ENCODE peak calls at places on chromosomes 11 and 22, in four cellular contexts. P is thoracic aorta; E is naive thymus-derived CD4-positive, alpha-beta T cell; C is sigmoid colon. K is an unnamed sample. For H3K36me3, the result is how much of the 10 kb centered on the place peaks cover.

GRCh38 chr11:76523786-76524436 is 79.1 kb downstream of the EMSY start:
- DNase-seq in P (no peak), E (no peak), C (no peak), K (no peak)

GRCh38 chr11:16924826-16925494 is 89.3 kb downstream of the PLEKHA7 start:
- DNase-seq in P (no peak), E (no peak), C (peak), K (no peak)

GRCh38 chr11:43789700-43790443 is 90.8 kb upstream of the ALKBH3 start:
- DNase-seq in P (no peak), E (no peak), C (no peak), K (no peak)

GRCh38 chr11:32005786-32006406 is 85.0 kb upstream of the RCN1 start:
- DNase-seq in P (no peak), E (no peak), C (no peak), K (no peak)

GRCh38 chr11:1297576-1298473 is 11.6 kb downstream of the TOLLIP start:
- DNase-seq in P (no peak), E (no peak), C (no peak), K (no peak)

GRCh38 chr11:57321996-57322880 is 2.5 kb downstream of the TNKS1BP1 start:
- DNase-seq in P (peak), E (no peak), C (peak), K (no peak)

GRCh38 chr11:11378184-11378940 is 25.3 kb upstream of the CSNK2A3 start:
- DNase-seq in P (no peak), E (no peak), C (no peak), K (no peak)

GRCh38 chr11:34915136-34916013 is 804 bp downstream of the APIP start:
- DNase-seq in P (no peak), E (no peak), C (no peak), K (no peak)

GRCh38 chr11:12724301-12725046 is 50.3 kb downstream of the TEAD1 start:
- DNase-seq in P (peak), E (no peak), C (peak), K (peak)

GRCh38 chr11:19437760-19438159 is 197.0 kb upstream of the E2F8 start:
- DNase-seq in P (no peak), E (no peak), C (no peak), K (no peak)

GRCh38 chr11:96137357-96137756 is 205.6 kb downstream of the MAML2 start:
- DNase-seq in P (no peak), E (no peak), C (no peak), K (no peak)

GRCh38 chr11:64437426-64437825 is 78.5 kb downstream of the RPS6KA4 start:
- DNase-seq in P (no peak), E (no peak), C (peak), K (no peak)

GRCh38 chr22:38071421-38072321 is 12.3 kb downstream of the SLC16A8 start:
- DNase-seq in P (no peak), E (no peak), C (no peak), K (no peak)

GRCh38 chr11:75333022-75333806 is 18.2 kb downstream of the ARRB1 start:
- DNase-seq in P (no peak), E (no peak), C (no peak), K (no peak)

GRCh38 chr11:67464411-67465189 is 4.5 kb downstream of the TMEM134 start:
- DNase-seq in P (peak), E (peak), C (peak), K (peak)

DNA sequence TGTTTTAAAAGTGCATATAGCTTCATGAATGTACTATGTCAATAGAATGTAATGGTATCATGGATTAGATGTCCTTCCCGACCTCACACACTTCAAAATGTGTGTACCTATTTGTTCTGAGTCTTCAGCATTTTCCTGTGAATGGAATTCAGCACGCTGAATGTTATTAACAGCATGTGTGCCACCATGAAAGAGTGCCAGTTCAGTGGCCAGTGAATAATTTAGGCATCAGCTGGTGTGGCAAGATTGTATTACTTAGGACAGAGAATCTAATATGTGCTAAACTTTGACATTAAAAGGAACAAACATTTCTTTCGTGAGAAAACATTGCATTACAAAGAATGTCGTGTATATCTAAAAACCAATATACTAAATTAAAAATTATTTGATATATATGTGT is 46.4 kb downstream of the HIPK3 start:
- DNase-seq in P (no peak), E (no peak), C (no peak), K (no peak)
- H3K36me3 ChIP-seq in P (under half), E (under half), C (under half), K (under half)

GRCh38 chr22:17912942-17913704 is 111.2 kb downstream of the MICAL3 start:
- DNase-seq in P (no peak), E (no peak), C (peak), K (no peak)

GRCh38 chr22:17914474-17914873 is 109.9 kb downstream of the MICAL3 start:
- DNase-seq in P (no peak), E (no peak), C (peak), K (no peak)

GRCh38 chr22:17915188-17915587 is 109.2 kb downstream of the MICAL3 start:
- DNase-seq in P (no peak), E (no peak), C (peak), K (no peak)

GRCh38 chr22:17915676-17916075 is 108.7 kb downstream of the MICAL3 start:
- DNase-seq in P (no peak), E (no peak), C (peak), K (no peak)

GRCh38 chr22:17913705-17914282 is 110.6 kb downstream of the MICAL3 start:
- DNase-seq in P (no peak), E (no peak), C (no peak), K (no peak)
- H3K27ac ChIP-seq in P (no peak), E (no peak), C (peak), K (no peak)

GRCh38 chr11:125192717-125193116 is 28.2 kb downstream of the PKNOX2 start:
- DNase-seq in P (no peak), E (no peak), C (no peak), K (no peak)
- H3K4me3 ChIP-seq in P (no peak), E (no peak), C (no peak), K (no peak)

GRCh38 chr11:70116386-70117077 is 38.4 kb downstream of the ANO1 start:
- DNase-seq in P (no peak), E (no peak), C (no peak), K (no peak)
- H3K36me3 ChIP-seq in P (half or more), E (under half), C (under half), K (under half)

GRCh38 chr22:50201191-50202129 is 649 bp downstream of the SELENOO start:
- DNase-seq in P (no peak), E (no peak), C (no peak), K (no peak)

GRCh38 chr22:50198624-50199017 is 2.2 kb upstream of the SELENOO start:
- DNase-seq in P (no peak), E (no peak), C (no peak), K (no peak)

GRCh38 chr22:50202130-50202671 is 1.4 kb downstream of the SELENOO start:
- DNase-seq in P (no peak), E (no peak), C (no peak), K (no peak)

GRCh38 chr22:50199836-50200332 is 927 bp upstream of the SELENOO start:
- DNase-seq in P (no peak), E (no peak), C (no peak), K (no peak)

GRCh38 chr22:50200333-50201190 is at the start of gene SELENOO:
- DNase-seq in P (peak), E (peak), C (peak), K (no peak)
- H3K27ac ChIP-seq in P (peak), E (peak), C (peak), K (no peak)

GRCh38 chr22:50197856-50198623 is 2.8 kb upstream of the SELENOO start:
- DNase-seq in P (no peak), E (no peak), C (no peak), K (no peak)

GRCh38 chr22:50197000-50197800 is 3.6 kb upstream of the SELENOO start:
- DNase-seq in P (no peak), E (no peak), C (no peak), K (no peak)

GRCh38 chr22:50203288-50203687 is 2.5 kb downstream of the SELENOO start:
- DNase-seq in P (no peak), E (no peak), C (no peak), K (no peak)

GRCh38 chr22:50196256-50196655 is 4.6 kb upstream of the SELENOO start:
- DNase-seq in P (no peak), E (no peak), C (no peak), K (no peak)

GRCh38 chr22:50199251-50199721 is 1.5 kb upstream of the SELENOO start:
- DNase-seq in P (no peak), E (no peak), C (no peak), K (no peak)
- H3K4me3 ChIP-seq in P (peak), E (no peak), C (no peak), K (no peak)

GRCh38 chr22:45603631-45604030 is 68.0 kb upstream of the ATXN10 start:
- DNase-seq in P (no peak), E (no peak), C (peak), K (no peak)
- H3K36me3 ChIP-seq in P (under half), E (under half), C (under half), K (under half)

DNA sequence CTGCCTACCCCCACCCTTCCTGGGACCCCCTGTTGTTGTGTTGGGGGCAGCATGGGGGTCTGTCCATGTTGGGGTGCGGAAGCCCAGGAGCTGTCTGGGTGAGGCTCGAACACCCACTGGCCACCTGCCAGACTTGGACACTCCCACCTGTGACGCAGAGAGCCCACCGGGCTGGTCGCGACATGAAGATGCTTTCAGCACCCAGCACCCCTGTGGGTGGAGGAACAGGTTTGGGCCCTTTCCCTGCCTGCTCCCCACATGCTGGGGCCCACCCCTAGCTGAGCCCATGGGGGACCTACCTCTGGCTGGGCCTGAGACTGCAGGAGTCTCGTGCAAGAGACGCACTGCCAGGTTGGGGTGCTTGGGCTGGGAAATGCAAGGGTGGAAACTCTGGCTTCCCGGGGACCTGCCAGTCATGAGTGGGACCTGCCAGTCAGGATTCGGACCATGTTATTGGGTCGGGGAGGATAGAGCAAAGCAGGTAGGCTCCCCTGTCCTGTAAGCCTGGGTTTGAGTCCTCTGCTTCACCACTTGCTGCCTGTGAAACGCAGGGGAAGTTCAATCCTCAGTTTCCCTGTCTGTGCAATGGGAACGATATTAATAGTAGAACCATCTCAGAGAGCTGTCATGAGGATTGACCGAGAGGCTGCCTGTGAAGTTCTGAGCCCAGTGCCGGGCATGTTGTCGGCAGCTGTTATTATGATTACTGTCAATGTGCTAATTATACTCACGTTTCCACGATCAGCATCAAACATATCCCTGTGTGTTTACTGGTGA is 24.1 kb downstream of the KIAA1671 start:
- DNase-seq in P (no peak), E (no peak), C (no peak), K (no peak)
- H3K27ac ChIP-seq in P (peak), E (no peak), C (peak), K (no peak)

GRCh38 chr11:46979358-46979757 is 42.8 kb downstream of the CSTPP1 start:
- DNase-seq in P (no peak), E (no peak), C (no peak), K (no peak)

GRCh38 chr11:46981429-46981828 is 44.9 kb downstream of the CSTPP1 start:
- DNase-seq in P (no peak), E (no peak), C (no peak), K (no peak)

GRCh38 chr11:46977940-46978595 is 41.5 kb downstream of the CSTPP1 start:
- DNase-seq in P (no peak), E (no peak), C (no peak), K (no peak)

GRCh38 chr11:46976182-46976854 is 39.8 kb downstream of the CSTPP1 start:
- DNase-seq in P (no peak), E (no peak), C (no peak), K (no peak)

GRCh38 chr11:46977038-46977818 is 40.7 kb downstream of the CSTPP1 start:
- DNase-seq in P (no peak), E (no peak), C (no peak), K (no peak)
- H3K4me3 ChIP-seq in P (no peak), E (no peak), C (no peak), K (no peak)

GRCh38 chr11:134511255-134511654 is 99.2 kb upstream of the B3GAT1 start:
- DNase-seq in P (no peak), E (no peak), C (peak), K (no peak)
- H3K36me3 ChIP-seq in P (under half), E (under half), C (under half), K (under half)

K was measured in iPS DF 6.9.